ENCODE peak calls at places on chromosomes 2 and 18, in six cellular contexts. I is OCI-LY7, F is thoracic aorta, R is MCF 10A, S is brain microvascular endothelial cell, D is fibroblast of lung. A is an unnamed sample.

GRCh38 chr2:20226152-20226545 is 1.2 kb upstream of the SDC1 start:
- DNase-seq in I (no peak), F (no peak), R (no peak), S (no peak), D (no peak), A (no peak)

GRCh38 chr2:241574911-241575623 is 16.5 kb downstream of the BOK start:
- DNase-seq in I (no peak), F (no peak), R (no peak), S (no peak), D (no peak), A (no peak)

GRCh38 chr2:45072064-45072861 is 63.0 kb upstream of the SIX2 start:
- DNase-seq in I (no peak), F (no peak), R (no peak), S (no peak), D (no peak), A (no peak)

GRCh38 chr2:119749405-119750066 is 10.2 kb upstream of the PTPN4 start:
- DNase-seq in I (no peak), F (no peak), R (peak; percentile 57), S (peak; percentile 40), D (peak; percentile 82), A (no peak)

GRCh38 chr2:151478011-151478410 is 68.3 kb downstream of the RIF1 start:
- DNase-seq in I (no peak), F (no peak), R (no peak), S (no peak), D (peak; percentile 53), A (no peak)

GRCh38 chr2:15673919-15674636 is 82.4 kb downstream of the DDX1 start:
- DNase-seq in I (no peak), F (no peak), R (peak; percentile 81), S (peak; percentile 37), D (peak; percentile 7), A (no peak)

GRCh38 chr2:65146067-65146466 is 16.2 kb upstream of the RAB1A start:
- DNase-seq in I (no peak), F (no peak), R (no peak), S (no peak), D (no peak), A (no peak)

GRCh38 chr2:1741851-1742250 is 2.5 kb downstream of the PXDN start:
- DNase-seq in I (no peak), F (no peak), R (no peak), S (no peak), D (no peak), A (no peak)

DNA sequence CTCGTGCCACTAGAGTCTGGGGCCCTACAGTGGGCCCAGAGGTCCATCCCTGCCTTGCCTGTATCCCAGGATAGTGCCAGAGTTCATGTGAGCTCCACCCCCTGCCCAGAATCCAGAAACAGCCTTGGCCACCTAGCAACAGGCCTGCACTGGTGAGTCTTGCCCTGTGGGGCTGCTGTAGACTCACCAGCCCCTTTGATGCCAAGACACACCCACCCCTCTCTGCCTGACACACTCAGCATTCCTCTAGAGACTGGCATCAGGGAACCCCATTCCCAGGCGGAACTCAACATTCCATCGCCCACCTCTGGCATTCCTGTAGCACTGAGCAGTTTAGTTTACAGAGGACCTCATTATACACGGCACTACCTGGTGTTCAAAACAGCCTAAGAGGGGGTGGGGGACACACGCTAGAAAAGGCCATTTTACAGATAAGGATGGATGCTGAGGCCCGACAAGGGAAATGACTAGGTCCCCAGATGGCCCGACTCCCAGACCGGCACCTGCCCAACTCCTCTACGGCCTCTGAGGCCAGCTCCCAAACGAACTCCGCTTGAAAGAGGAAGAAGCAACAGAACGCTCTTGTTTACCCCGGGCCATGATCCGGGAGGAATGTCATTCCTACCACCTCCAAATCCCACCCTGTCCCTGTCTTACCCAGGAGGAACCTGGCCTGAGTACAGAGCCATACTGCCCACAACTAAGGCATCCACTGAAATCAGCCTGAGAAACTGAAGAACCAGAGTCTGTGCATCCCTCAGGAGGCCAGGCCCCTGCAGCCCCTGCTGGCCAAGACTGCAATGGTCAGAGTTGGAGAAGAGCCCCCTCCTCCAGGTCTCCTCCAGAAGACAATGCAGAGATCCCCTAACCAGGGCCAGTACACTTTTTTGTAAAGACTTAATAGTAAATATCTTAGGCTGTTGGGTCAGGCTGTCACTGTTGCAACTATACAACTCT is 180.2 kb downstream of the TNS1 start:
- DNase-seq in I (no peak), F (peak; percentile 68), R (peak; percentile 17), S (no peak), D (peak; percentile 72), A (no peak)
- TF ChIP-seq CTCF in I (no peak), F (no peak), R (no peak), S (peak; percentile 45), D (no peak), A (no peak)

DNA sequence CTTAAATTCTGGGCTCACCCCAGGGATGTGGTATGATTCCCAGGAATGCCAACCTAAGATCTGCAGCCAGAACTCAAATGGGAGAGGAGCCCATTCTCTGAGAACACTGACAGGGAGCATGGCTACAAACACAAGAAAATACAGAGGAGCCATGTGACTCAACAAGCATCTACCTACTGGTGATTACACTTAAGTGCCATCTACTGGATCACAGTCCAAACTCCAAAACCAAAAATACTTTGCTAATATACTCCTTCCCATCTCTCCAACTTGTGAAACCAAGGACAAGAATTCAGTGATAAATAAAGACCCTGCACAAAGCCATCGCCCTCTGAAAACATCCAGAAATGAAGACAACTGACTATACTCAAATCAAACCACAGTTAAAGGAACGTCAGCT is 116.9 kb downstream of the NR4A2 start:
- DNase-seq in I (no peak), F (no peak), R (no peak), S (no peak), D (peak; percentile 2), A (no peak)
- TF ChIP-seq CTCF in I (no peak), F (no peak), R (no peak), S (no peak), D (no peak), A (no peak)

DNA sequence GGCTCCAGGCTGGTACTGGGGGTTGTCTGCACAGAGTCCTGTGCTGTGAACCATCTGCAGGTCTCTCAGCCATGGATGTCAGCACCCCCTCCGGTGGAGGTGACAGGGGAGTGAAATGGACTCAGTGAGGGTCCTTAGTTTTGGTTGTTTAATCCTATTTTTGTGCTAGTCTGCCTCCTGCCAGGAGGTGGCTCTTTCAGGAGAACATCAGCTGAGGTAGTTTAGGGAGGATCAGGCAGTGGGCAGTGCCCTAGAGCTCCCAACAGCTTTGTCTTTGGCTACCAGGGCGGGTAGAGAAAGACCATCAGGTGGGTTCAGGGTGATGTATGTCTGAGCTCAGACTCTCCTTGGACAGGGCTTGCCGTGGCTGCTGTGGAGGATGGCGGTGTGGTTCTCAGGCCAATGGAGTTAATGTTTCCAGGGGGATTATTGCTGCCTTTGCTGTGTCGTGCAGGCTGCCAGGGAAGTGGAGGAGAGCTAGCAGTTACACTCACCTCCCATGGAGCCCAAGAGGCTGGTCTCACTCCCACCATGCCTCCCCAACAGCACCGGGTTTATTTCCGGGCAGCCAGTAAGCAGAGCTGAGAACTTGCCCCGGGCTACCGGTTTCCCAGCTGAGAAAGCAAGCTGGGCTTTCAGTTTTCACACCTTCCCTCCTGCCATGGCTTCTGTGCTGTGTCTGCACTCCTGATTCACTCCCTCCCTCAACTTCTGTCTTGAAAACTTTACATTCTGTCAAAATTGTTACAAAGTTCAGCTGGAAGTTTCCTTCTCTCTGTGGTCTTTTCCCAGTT is 563.4 kb downstream of the XIRP2 start:
- DNase-seq in I (no peak), F (no peak), R (no peak), S (no peak), D (no peak), A (no peak)
- TF ChIP-seq CTCF in I (no peak), F (no peak), R (no peak), S (no peak), D (no peak), A (no peak)

DNA sequence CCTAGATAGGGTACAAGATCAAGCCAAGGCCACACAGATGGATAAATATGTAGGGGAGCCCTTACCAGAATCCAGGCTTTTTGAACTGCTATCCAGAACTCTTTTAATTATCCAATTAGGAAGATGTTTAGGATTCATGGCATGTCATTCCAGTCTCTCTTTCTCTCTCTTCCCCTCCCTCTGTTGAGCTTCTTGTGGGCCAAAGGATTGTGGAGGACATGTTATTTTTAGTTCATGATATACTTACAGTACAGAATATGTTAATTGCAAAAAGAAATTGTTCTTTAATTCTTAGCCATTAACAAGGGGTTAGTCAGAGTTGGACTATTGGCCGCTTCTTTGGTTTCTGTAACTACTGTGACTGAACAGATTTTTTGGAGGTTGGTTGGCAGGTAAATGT is 113.0 kb downstream of the SETBP1 start:
- DNase-seq in I (no peak), F (no peak), R (no peak), S (no peak), D (no peak), A (no peak)
- TF ChIP-seq CTCF in I (no peak), F (no peak), R (no peak), S (no peak), D (no peak), A (no peak)

GRCh38 chr2:178279142-178279541 is 84.8 kb downstream of the OSBPL6 start:
- DNase-seq in I (no peak), F (no peak), R (peak; percentile 91), S (peak; percentile 90), D (peak; percentile 98), A (no peak)
- TF ChIP-seq CTCF in I (no peak), F (no peak), R (no peak), S (no peak), D (no peak), A (no peak)

DNA sequence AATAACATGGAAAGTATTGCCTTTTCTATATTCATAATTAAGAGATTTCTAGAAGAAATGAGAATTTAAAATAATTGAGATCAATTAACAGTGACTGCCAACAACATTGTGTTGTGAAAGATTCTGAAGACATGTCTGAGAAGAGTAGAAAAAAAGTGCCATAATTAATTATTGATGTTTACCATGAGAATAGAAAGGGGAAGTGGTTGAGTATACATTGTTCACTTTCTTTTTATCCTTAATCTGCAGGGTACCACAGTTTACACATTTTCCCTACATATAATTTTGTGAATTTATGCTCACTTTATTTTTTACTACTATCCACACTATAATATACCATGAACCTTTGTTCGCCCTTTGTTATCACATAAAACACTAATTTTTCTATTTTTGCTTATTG is 47.1 kb upstream of the UBE2E3 start:
- DNase-seq in I (no peak), F (no peak), R (no peak), S (no peak), D (no peak), A (no peak)
- TF ChIP-seq CTCF in I (no peak), F (no peak), R (no peak), S (no peak), D (no peak), A (no peak)

GRCh38 chr2:226932443-226932842 is 96.6 kb downstream of the RHBDD1 start:
- DNase-seq in I (peak; percentile 15), F (no peak), R (peak; percentile 7), S (no peak), D (no peak), A (no peak)

DNA sequence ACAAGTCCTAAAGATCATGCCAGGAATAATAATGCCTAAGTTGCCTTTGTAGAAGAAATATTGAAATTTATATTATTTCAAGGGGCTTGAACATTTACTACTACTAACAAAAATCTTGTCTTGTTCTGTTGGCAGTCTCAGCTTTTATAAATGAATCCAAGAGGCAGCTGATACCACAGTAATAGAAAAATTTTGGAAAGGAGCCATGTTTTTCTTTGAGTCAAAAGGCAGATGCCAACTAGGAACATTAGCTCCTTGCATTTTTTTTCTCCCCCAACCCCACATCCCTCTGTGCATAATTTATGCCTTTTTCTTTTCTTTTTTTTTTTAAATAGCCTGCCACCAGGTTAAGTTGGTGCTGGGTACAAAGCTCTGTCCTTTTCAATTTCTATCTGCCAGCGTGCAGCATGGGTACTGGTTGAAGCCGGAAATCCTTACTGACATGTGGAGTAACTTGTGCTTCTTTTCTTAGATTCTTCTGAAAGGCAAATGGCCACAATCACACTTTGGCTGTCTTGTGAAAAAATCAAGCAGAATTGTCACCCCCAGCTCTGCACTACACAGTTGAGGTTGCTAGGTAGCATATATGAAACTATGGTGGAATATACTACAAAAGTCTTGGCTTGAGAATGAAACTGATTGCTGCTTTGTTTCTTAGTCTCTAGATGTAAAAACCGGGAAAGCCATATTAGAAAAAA is 98.8 kb downstream of the RHBDD1 start:
- DNase-seq in I (no peak), F (no peak), R (peak; percentile 6), S (no peak), D (peak; percentile 40), A (no peak)
- TF ChIP-seq CTCF in I (no peak), F (no peak), R (no peak), S (no peak), D (no peak), A (no peak)

A was measured in GM13977.